ENCODE peak calls at places on chromosomes 5 and 9, in ten cellular contexts. Y, A, B, P, J, Z, Q, M, F and E are unnamed samples.
A peak's percentile ranks its signal among the peaks of the same experiment; 100 is the strongest.

GRCh38 chr5:32126691-32127090 is 47.4 kb downstream of the GOLPH3 start:
- ATAC-seq in Y (no peak), A (no peak), B (peak; percentile 41), P (no peak), J (no peak), Z (no peak), Q (no peak), M (no peak), F (no peak), E (no peak)

GRCh38 chr5:159673538-159673937 is 242.7 kb upstream of the ADRA1B start:
- ATAC-seq in Y (no peak), A (peak; percentile 67), B (no peak), P (no peak), J (peak; percentile 38), Z (no peak), Q (no peak), M (no peak), F (no peak), E (no peak)

GRCh38 chr5:71882826-71883744 is 164.0 kb downstream of the CARTPT start:
- ATAC-seq in Y (no peak), A (no peak), B (peak; percentile 64), P (no peak), J (no peak), Z (no peak), Q (no peak), M (peak; percentile 77), F (no peak), E (peak; percentile 77)

GRCh38 chr5:69512740-69513260 is 20.2 kb downstream of the OCLN start:
- ATAC-seq in Y (no peak), A (no peak), B (no peak), P (no peak), J (peak; percentile 78), Z (no peak), Q (no peak), M (no peak), F (no peak), E (peak; percentile 93)

GRCh38 chr9:88092699-88093359 is 45.4 kb downstream of the SPATA31C2 start:
- ATAC-seq in Y (no peak), A (no peak), B (peak; percentile 48), P (peak; percentile 73), J (no peak), Z (peak; percentile 36), Q (peak; percentile 50), M (peak; percentile 66), F (peak; percentile 42), E (no peak)

GRCh38 chr9:77903666-77904248 is 127.9 kb downstream of the GNAQ start:
- ATAC-seq in Y (no peak), A (no peak), B (no peak), P (no peak), J (no peak), Z (no peak), Q (no peak), M (no peak), F (no peak), E (no peak)

GRCh38 chr5:141605523-141606277 is 13.1 kb downstream of the DIAPH1 start:
- ATAC-seq in Y (peak; percentile 99), A (peak; percentile 90), B (peak; percentile 90), P (peak; percentile 88), J (no peak), Z (no peak), Q (peak; percentile 77), M (peak; percentile 88), F (peak; percentile 86), E (peak; percentile 12)

GRCh38 chr9:1200847-1201251 is 150.7 kb downstream of the DMRT2 start:
- ATAC-seq in Y (no peak), A (no peak), B (peak; percentile 88), P (peak; percentile 80), J (no peak), Z (no peak), Q (peak; percentile 86), M (peak; percentile 91), F (no peak), E (no peak)

GRCh38 chr9:79655571-79655970 is 83.8 kb downstream of the TLE4 start:
- ATAC-seq in Y (no peak), A (no peak), B (no peak), P (no peak), J (no peak), Z (no peak), Q (no peak), M (no peak), F (no peak), E (no peak)

GRCh38 chr5:133801955-133802751 is 166.3 kb downstream of the C5orf15 start:
- ATAC-seq in Y (no peak), A (no peak), B (peak; percentile 84), P (no peak), J (no peak), Z (no peak), Q (peak; percentile 47), M (peak; percentile 89), F (no peak), E (no peak)